ENCODE peak calls at places on chromosome 3, in eight cellular contexts. One of them, this sample, is unnamed.

GRCh38 chr3:16300881-16301359 is 35.9 kb downstream of the OXNAD1 start:
- DNase-seq in type B pancreatic cell: no peak
- DNase-seq in nephron progenitor cell: no peak
- DNase-seq in fibroblast of lung: no peak
- DNase-seq in neural crest cell: no peak
- DNase-seq in GM20000: no peak
- DNase-seq in CD8-positive, alpha-beta T cell: peak
- DNase-seq in PC-3: no peak
- DNase-seq in this sample: no peak

GRCh38 chr3:88785841-88786240 is 321.6 kb upstream of the EPHA3 start:
- DNase-seq in neural crest cell: no peak
- DNase-seq in fibroblast of lung: no peak
- DNase-seq in nephron progenitor cell: no peak
- DNase-seq in GM20000: no peak
- DNase-seq in type B pancreatic cell: no peak
- DNase-seq in PC-3: no peak
- DNase-seq in CD8-positive, alpha-beta T cell: no peak
- DNase-seq in this sample: no peak

GRCh38 chr3:16849795-16850194 is 35.0 kb upstream of the PLCL2 start:
- DNase-seq in fibroblast of lung: peak
- DNase-seq in CD8-positive, alpha-beta T cell: no peak
- DNase-seq in GM20000: no peak
- DNase-seq in neural crest cell: no peak
- DNase-seq in type B pancreatic cell: no peak
- DNase-seq in nephron progenitor cell: no peak
- DNase-seq in PC-3: no peak
- DNase-seq in this sample: no peak

GRCh38 chr3:100023595-100023994 is 90.7 kb downstream of the FILIP1L start:
- DNase-seq in type B pancreatic cell: no peak
- DNase-seq in fibroblast of lung: no peak
- DNase-seq in CD8-positive, alpha-beta T cell: no peak
- DNase-seq in neural crest cell: no peak
- DNase-seq in PC-3: no peak
- DNase-seq in nephron progenitor cell: no peak
- DNase-seq in GM20000: no peak
- DNase-seq in this sample: no peak

GRCh38 chr3:177917234-177917861 is 618.9 kb upstream of the KCNMB2 start:
- DNase-seq in neural crest cell: no peak
- DNase-seq in CD8-positive, alpha-beta T cell: no peak
- DNase-seq in nephron progenitor cell: no peak
- DNase-seq in PC-3: no peak
- DNase-seq in GM20000: no peak
- DNase-seq in fibroblast of lung: no peak
- DNase-seq in type B pancreatic cell: no peak
- DNase-seq in this sample: no peak

GRCh38 chr3:102686792-102687191 is 252.0 kb downstream of the ZPLD1 start:
- DNase-seq in GM20000: no peak
- DNase-seq in CD8-positive, alpha-beta T cell: no peak
- DNase-seq in type B pancreatic cell: no peak
- DNase-seq in PC-3: no peak
- DNase-seq in nephron progenitor cell: no peak
- DNase-seq in neural crest cell: no peak
- DNase-seq in fibroblast of lung: no peak
- DNase-seq in this sample: no peak

GRCh38 chr3:115270849-115271248 is 123.8 kb upstream of the ZBTB20 start:
- DNase-seq in neural crest cell: no peak
- DNase-seq in CD8-positive, alpha-beta T cell: no peak
- DNase-seq in nephron progenitor cell: no peak
- DNase-seq in type B pancreatic cell: no peak
- DNase-seq in GM20000: no peak
- DNase-seq in fibroblast of lung: no peak
- DNase-seq in PC-3: no peak
- DNase-seq in this sample: no peak

GRCh38 chr3:81910244-81910852 is 148.9 kb upstream of the GBE1 start:
- DNase-seq in GM20000: peak
- DNase-seq in nephron progenitor cell: peak
- DNase-seq in CD8-positive, alpha-beta T cell: no peak
- DNase-seq in type B pancreatic cell: no peak
- DNase-seq in fibroblast of lung: peak
- DNase-seq in neural crest cell: peak
- DNase-seq in PC-3: peak
- DNase-seq in this sample: peak

GRCh38 chr3:119323401-119324107 is 29.4 kb downstream of the ARHGAP31 start:
- DNase-seq in fibroblast of lung: no peak
- DNase-seq in CD8-positive, alpha-beta T cell: no peak
- DNase-seq in GM20000: peak
- DNase-seq in neural crest cell: no peak
- DNase-seq in PC-3: peak
- DNase-seq in nephron progenitor cell: no peak
- DNase-seq in type B pancreatic cell: no peak
- DNase-seq in this sample: no peak

GRCh38 chr3:57745101-57745500 is 11.0 kb upstream of the SLMAP start:
- DNase-seq in fibroblast of lung: no peak
- DNase-seq in GM20000: no peak
- DNase-seq in PC-3: no peak
- DNase-seq in CD8-positive, alpha-beta T cell: no peak
- DNase-seq in neural crest cell: no peak
- DNase-seq in nephron progenitor cell: no peak
- DNase-seq in type B pancreatic cell: no peak
- DNase-seq in this sample: no peak

GRCh38 chr3:23365066-23365465 is 161.9 kb downstream of the UBE2E2 start:
- DNase-seq in fibroblast of lung: no peak
- DNase-seq in type B pancreatic cell: no peak
- DNase-seq in neural crest cell: no peak
- DNase-seq in GM20000: no peak
- DNase-seq in nephron progenitor cell: no peak
- DNase-seq in CD8-positive, alpha-beta T cell: no peak
- DNase-seq in PC-3: no peak
- DNase-seq in this sample: no peak

GRCh38 chr3:57130426-57131209 is 34.5 kb downstream of the IL17RD start:
- DNase-seq in nephron progenitor cell: peak
- DNase-seq in fibroblast of lung: no peak
- DNase-seq in type B pancreatic cell: peak
- DNase-seq in CD8-positive, alpha-beta T cell: no peak
- DNase-seq in GM20000: no peak
- DNase-seq in PC-3: no peak
- DNase-seq in neural crest cell: peak
- DNase-seq in this sample: no peak

GRCh38 chr3:159775372-159775961 is 213.2 kb upstream of the IL12A start:
- DNase-seq in GM20000: no peak
- DNase-seq in CD8-positive, alpha-beta T cell: no peak
- DNase-seq in PC-3: no peak
- DNase-seq in type B pancreatic cell: no peak
- DNase-seq in nephron progenitor cell: peak
- DNase-seq in neural crest cell: no peak
- DNase-seq in fibroblast of lung: peak
- DNase-seq in this sample: no peak

GRCh38 chr3:196533260-196533681 is 18.1 kb upstream of the SMCO1 start:
- DNase-seq in fibroblast of lung: no peak
- DNase-seq in neural crest cell: no peak
- DNase-seq in nephron progenitor cell: peak
- DNase-seq in type B pancreatic cell: no peak
- DNase-seq in PC-3: no peak
- DNase-seq in GM20000: no peak
- DNase-seq in CD8-positive, alpha-beta T cell: no peak
- DNase-seq in this sample: no peak

GRCh38 chr3:78112266-78112665 is 1072.4 kb downstream of the ROBO2 start:
- DNase-seq in fibroblast of lung: peak
- DNase-seq in nephron progenitor cell: no peak
- DNase-seq in GM20000: no peak
- DNase-seq in neural crest cell: no peak
- DNase-seq in CD8-positive, alpha-beta T cell: no peak
- DNase-seq in type B pancreatic cell: no peak
- DNase-seq in PC-3: no peak
- DNase-seq in this sample: no peak

GRCh38 chr3:52402101-52402521 is 42.8 kb downstream of the SEMA3G start:
- DNase-seq in fibroblast of lung: no peak
- DNase-seq in GM20000: no peak
- DNase-seq in neural crest cell: no peak
- DNase-seq in type B pancreatic cell: no peak
- DNase-seq in PC-3: no peak
- DNase-seq in nephron progenitor cell: no peak
- DNase-seq in CD8-positive, alpha-beta T cell: no peak
- DNase-seq in this sample: no peak

GRCh38 chr3:120214161-120214560 is 70.9 kb downstream of the GPR156 start:
- DNase-seq in GM20000: no peak
- DNase-seq in type B pancreatic cell: no peak
- DNase-seq in fibroblast of lung: no peak
- DNase-seq in neural crest cell: no peak
- DNase-seq in CD8-positive, alpha-beta T cell: no peak
- DNase-seq in nephron progenitor cell: no peak
- DNase-seq in PC-3: peak
- DNase-seq in this sample: no peak

GRCh38 chr3:139532996-139533395 is 6.5 kb downstream of the RBP1 start:
- DNase-seq in neural crest cell: no peak
- DNase-seq in nephron progenitor cell: no peak
- DNase-seq in GM20000: no peak
- DNase-seq in CD8-positive, alpha-beta T cell: no peak
- DNase-seq in type B pancreatic cell: no peak
- DNase-seq in fibroblast of lung: no peak
- DNase-seq in PC-3: no peak
- DNase-seq in this sample: no peak

GRCh38 chr3:142929890-142930289 is 33.6 kb downstream of the PAQR9 start:
- DNase-seq in CD8-positive, alpha-beta T cell: no peak
- DNase-seq in PC-3: no peak
- DNase-seq in GM20000: no peak
- DNase-seq in neural crest cell: no peak
- DNase-seq in nephron progenitor cell: no peak
- DNase-seq in type B pancreatic cell: no peak
- DNase-seq in fibroblast of lung: no peak
- DNase-seq in this sample: no peak

GRCh38 chr3:151553873-151554272 is 93.0 kb upstream of the IGSF10 start:
- DNase-seq in CD8-positive, alpha-beta T cell: no peak
- DNase-seq in type B pancreatic cell: no peak
- DNase-seq in fibroblast of lung: peak
- DNase-seq in PC-3: no peak
- DNase-seq in GM20000: no peak
- DNase-seq in nephron progenitor cell: no peak
- DNase-seq in neural crest cell: no peak
- DNase-seq in this sample: no peak

GRCh38 chr3:47475029-47475569 is 642 bp downstream of the SCAP start:
- DNase-seq in GM20000: no peak
- DNase-seq in CD8-positive, alpha-beta T cell: no peak
- DNase-seq in type B pancreatic cell: no peak
- DNase-seq in nephron progenitor cell: peak
- DNase-seq in fibroblast of lung: peak
- DNase-seq in PC-3: peak
- DNase-seq in neural crest cell: no peak
- DNase-seq in this sample: no peak

GRCh38 chr3:62873672-62874397 is 1.4 kb downstream of the CADPS start:
- DNase-seq in neural crest cell: peak
- DNase-seq in PC-3: no peak
- DNase-seq in type B pancreatic cell: peak
- DNase-seq in CD8-positive, alpha-beta T cell: no peak
- DNase-seq in nephron progenitor cell: peak
- DNase-seq in fibroblast of lung: peak
- DNase-seq in GM20000: peak
- DNase-seq in this sample: peak
- TF ChIP-seq CTCF in neural crest cell: peak
- TF ChIP-seq CTCF in PC-3: no peak
- TF ChIP-seq CTCF in type B pancreatic cell: peak
- TF ChIP-seq CTCF in CD8-positive, alpha-beta T cell: no peak
- TF ChIP-seq CTCF in nephron progenitor cell: peak
- TF ChIP-seq CTCF in fibroblast of lung: no peak
- TF ChIP-seq CTCF in GM20000: no peak
- TF ChIP-seq CTCF in this sample: peak

DNA sequence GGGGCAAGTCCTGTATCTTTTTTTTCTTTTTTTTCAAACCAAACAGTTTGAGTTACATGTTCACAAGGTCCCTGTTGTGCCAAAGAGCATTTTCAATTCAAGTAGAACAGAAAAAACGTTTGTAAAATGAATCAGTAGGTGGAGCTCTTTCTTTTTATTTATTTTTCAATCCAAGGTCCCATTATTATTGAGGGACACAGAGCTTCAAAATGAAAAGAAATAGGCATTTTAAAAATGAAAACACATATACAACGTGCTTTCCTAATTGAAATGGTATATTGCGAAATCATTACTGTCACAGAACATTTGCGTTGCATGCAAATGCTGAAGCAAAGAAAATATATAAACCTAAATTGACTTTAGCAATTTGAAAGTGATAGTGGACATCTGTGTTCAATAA is 711.0 kb downstream of the MECOM start:
- DNase-seq in nephron progenitor cell: no peak
- DNase-seq in PC-3: peak
- DNase-seq in neural crest cell: no peak
- DNase-seq in type B pancreatic cell: no peak
- DNase-seq in GM20000: no peak
- DNase-seq in fibroblast of lung: peak
- DNase-seq in CD8-positive, alpha-beta T cell: no peak
- DNase-seq in this sample: no peak
- TF ChIP-seq CTCF in nephron progenitor cell: no peak
- TF ChIP-seq CTCF in PC-3: peak
- TF ChIP-seq CTCF in neural crest cell: peak
- TF ChIP-seq CTCF in type B pancreatic cell: peak
- TF ChIP-seq CTCF in GM20000: no peak
- TF ChIP-seq CTCF in fibroblast of lung: peak
- TF ChIP-seq CTCF in CD8-positive, alpha-beta T cell: no peak
- TF ChIP-seq CTCF in this sample: no peak

GRCh38 chr3:50050361-50050760 is 38.4 kb upstream of the RBM5 start:
- DNase-seq in type B pancreatic cell: no peak
- DNase-seq in GM20000: no peak
- DNase-seq in fibroblast of lung: peak
- DNase-seq in neural crest cell: no peak
- DNase-seq in nephron progenitor cell: no peak
- DNase-seq in CD8-positive, alpha-beta T cell: no peak
- DNase-seq in PC-3: peak
- DNase-seq in this sample: no peak

GRCh38 chr3:50047426-50047825 is 41.3 kb upstream of the RBM5 start:
- DNase-seq in fibroblast of lung: no peak
- DNase-seq in nephron progenitor cell: no peak
- DNase-seq in type B pancreatic cell: no peak
- DNase-seq in neural crest cell: no peak
- DNase-seq in GM20000: no peak
- DNase-seq in CD8-positive, alpha-beta T cell: no peak
- DNase-seq in PC-3: no peak
- DNase-seq in this sample: no peak

DNA sequence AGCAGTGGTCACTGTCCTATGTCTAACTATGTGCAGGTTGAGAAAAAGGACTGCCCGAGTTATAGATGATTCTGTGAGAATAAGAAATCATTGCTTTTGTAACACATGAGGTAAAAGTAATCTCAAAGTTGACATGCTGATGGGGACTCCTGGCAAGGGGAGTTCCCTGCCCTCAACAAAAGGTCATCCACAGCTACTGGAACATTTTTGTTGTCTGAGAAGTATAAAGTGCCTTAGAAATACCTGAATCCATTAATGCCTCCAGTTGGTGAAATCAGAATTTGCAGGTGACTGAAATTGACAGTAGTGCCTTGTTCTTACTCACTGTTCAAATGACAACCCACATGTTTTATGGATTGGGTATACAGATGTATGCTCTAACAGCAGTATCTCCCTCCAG is 43.7 kb upstream of the RBM5 start:
- DNase-seq in neural crest cell: no peak
- DNase-seq in type B pancreatic cell: no peak
- DNase-seq in nephron progenitor cell: no peak
- DNase-seq in PC-3: no peak
- DNase-seq in CD8-positive, alpha-beta T cell: no peak
- DNase-seq in fibroblast of lung: no peak
- DNase-seq in GM20000: no peak
- DNase-seq in this sample: no peak
- TF ChIP-seq CTCF in neural crest cell: no peak
- TF ChIP-seq CTCF in type B pancreatic cell: no peak
- TF ChIP-seq CTCF in nephron progenitor cell: no peak
- TF ChIP-seq CTCF in PC-3: no peak
- TF ChIP-seq CTCF in CD8-positive, alpha-beta T cell: no peak
- TF ChIP-seq CTCF in fibroblast of lung: no peak
- TF ChIP-seq CTCF in GM20000: no peak
- TF ChIP-seq CTCF in this sample: no peak

GRCh38 chr3:190615607-190616006 is 101.7 kb downstream of the IL1RAP start:
- DNase-seq in CD8-positive, alpha-beta T cell: no peak
- DNase-seq in GM20000: no peak
- DNase-seq in type B pancreatic cell: no peak
- DNase-seq in fibroblast of lung: no peak
- DNase-seq in PC-3: no peak
- DNase-seq in neural crest cell: no peak
- DNase-seq in nephron progenitor cell: no peak
- DNase-seq in this sample: no peak
- TF ChIP-seq CTCF in CD8-positive, alpha-beta T cell: no peak
- TF ChIP-seq CTCF in GM20000: no peak
- TF ChIP-seq CTCF in type B pancreatic cell: no peak
- TF ChIP-seq CTCF in fibroblast of lung: no peak
- TF ChIP-seq CTCF in PC-3: no peak
- TF ChIP-seq CTCF in neural crest cell: no peak
- TF ChIP-seq CTCF in nephron progenitor cell: no peak
- TF ChIP-seq CTCF in this sample: no peak

This sample was measured in GM13977.